ENCODE peak calls at places on chromosomes 7 and 10, in four cellular contexts. One of them, this sample, is unnamed.
A peak's percentile ranks its signal among the peaks of the same experiment; 100 is the strongest.

GRCh38 chr7:46909601-46910051 is 672.3 kb downstream of the TNS3 start:
- DNase-seq in RWPE2: no peak
- DNase-seq in Calu3: no peak
- DNase-seq in HCEC 1CT: peak; percentile 88
- DNase-seq in this sample: no peak

GRCh38 chr7:106979551-106980357 is 64.8 kb upstream of the PRKAR2B start:
- DNase-seq in HCEC 1CT: no peak
- DNase-seq in RWPE2: no peak
- DNase-seq in Calu3: no peak
- DNase-seq in this sample: no peak

GRCh38 chr10:130300608-130301025 is 164.4 kb downstream of the GLRX3 start:
- DNase-seq in RWPE2: no peak
- DNase-seq in Calu3: no peak
- DNase-seq in HCEC 1CT: no peak
- DNase-seq in this sample: no peak

GRCh38 chr7:139657749-139658148 is 120.0 kb downstream of the HIPK2 start:
- DNase-seq in RWPE2: no peak
- DNase-seq in Calu3: no peak
- DNase-seq in HCEC 1CT: no peak
- DNase-seq in this sample: no peak

GRCh38 chr7:45033261-45033930 is 33.4 kb downstream of the CCM2 start:
- DNase-seq in RWPE2: no peak
- DNase-seq in Calu3: no peak
- DNase-seq in HCEC 1CT: peak; percentile 17
- DNase-seq in this sample: no peak

GRCh38 chr10:71572962-71573361 is 146.6 kb downstream of the C10orf105 start:
- DNase-seq in HCEC 1CT: no peak
- DNase-seq in Calu3: no peak
- DNase-seq in RWPE2: no peak
- DNase-seq in this sample: no peak

GRCh38 chr10:132387723-132388210 is 9.2 kb upstream of the PWWP2B start:
- DNase-seq in RWPE2: peak; percentile 38
- DNase-seq in HCEC 1CT: no peak
- DNase-seq in Calu3: peak; percentile 73
- DNase-seq in this sample: peak; percentile 62

GRCh38 chr7:128115326-128115820 is 84.1 kb upstream of the LRRC4 start:
- DNase-seq in HCEC 1CT: no peak
- DNase-seq in RWPE2: no peak
- DNase-seq in Calu3: no peak
- DNase-seq in this sample: no peak

GRCh38 chr7:149690688-149691446 is 82.5 kb downstream of the ZNF467 start:
- DNase-seq in Calu3: peak; percentile 41
- DNase-seq in HCEC 1CT: peak; percentile 33
- DNase-seq in RWPE2: no peak
- DNase-seq in this sample: peak; percentile 67

GRCh38 chr7:99004781-99005500 is 126.6 kb downstream of the TRRAP start:
- DNase-seq in RWPE2: no peak
- DNase-seq in HCEC 1CT: no peak
- DNase-seq in Calu3: no peak
- DNase-seq in this sample: no peak

GRCh38 chr10:79947787-79948424 is 999 bp downstream of the SFTPD start:
- DNase-seq in HCEC 1CT: no peak
- DNase-seq in Calu3: no peak
- DNase-seq in RWPE2: no peak
- DNase-seq in this sample: no peak